ENCODE peak calls at places on chromosomes 7 and 10, in eight cellular contexts. P is right atrium auricular region; B is stomach; J is BE2C; S is CD8-positive, alpha-beta T cell; Q is astrocyte of the spinal cord; Y is hepatocyte; F is NB4. L is an unnamed sample.

GRCh38 chr10:114526497-114527238 is 122.4 kb upstream of the AFAP1L2 start:
- DNase-seq in P (peak), B (peak), J (peak), S (peak), Q (peak), Y (peak), F (peak), L (no peak)

GRCh38 chr10:111967547-111967946 is 216.0 kb downstream of the GPAM start:
- DNase-seq in P (no peak), B (no peak), J (no peak), S (no peak), Q (no peak), Y (no peak), F (no peak), L (no peak)

GRCh38 chr7:157678503-157678902 is 341.7 kb downstream of the DNAJB6 start:
- DNase-seq in P (no peak), B (no peak), J (no peak), S (no peak), Q (no peak), Y (no peak), F (peak), L (no peak)

GRCh38 chr7:122337011-122337410 is 32.5 kb upstream of the FEZF1 start:
- DNase-seq in P (no peak), B (no peak), J (no peak), S (no peak), Q (no peak), Y (no peak), F (no peak), L (no peak)

GRCh38 chr7:6231184-6231583 is 41.2 kb downstream of the CYTH3 start:
- DNase-seq in P (no peak), B (no peak), J (no peak), S (no peak), Q (no peak), Y (no peak), F (no peak), L (no peak)

GRCh38 chr10:72088879-72089585 is 681 bp upstream of the SPOCK2 start:
- DNase-seq in P (peak), B (no peak), J (peak), S (peak), Q (peak), Y (no peak), F (peak), L (no peak)

GRCh38 chr10:110989016-110989415 is 69.6 kb downstream of the SHOC2 start:
- DNase-seq in P (no peak), B (no peak), J (no peak), S (no peak), Q (peak), Y (no peak), F (no peak), L (peak)

GRCh38 chr10:35421553-35422178 is 85.4 kb downstream of the CCNY start:
- DNase-seq in P (no peak), B (no peak), J (peak), S (no peak), Q (peak), Y (peak), F (no peak), L (peak)

GRCh38 chr10:35126062-35126529 is 550 bp upstream of the CREM start:
- DNase-seq in P (no peak), B (no peak), J (no peak), S (no peak), Q (no peak), Y (no peak), F (no peak), L (no peak)

GRCh38 chr7:7707756-7708310 is 10.6 kb downstream of the RPA3 start:
- DNase-seq in P (no peak), B (no peak), J (no peak), S (no peak), Q (peak), Y (peak), F (no peak), L (peak)

GRCh38 chr7:12030116-12030515 is 181.0 kb upstream of the TMEM106B start:
- DNase-seq in P (no peak), B (no peak), J (no peak), S (no peak), Q (peak), Y (peak), F (no peak), L (peak)

GRCh38 chr10:68067508-68067907 is 7.6 kb downstream of the HERC4 start:
- DNase-seq in P (no peak), B (no peak), J (no peak), S (no peak), Q (no peak), Y (no peak), F (no peak), L (no peak)

GRCh38 chr10:52677087-52677486 is 95.5 kb downstream of the MBL2 start:
- DNase-seq in P (no peak), B (no peak), J (no peak), S (no peak), Q (no peak), Y (no peak), F (no peak), L (no peak)

GRCh38 chr7:101278461-101279292 is 33.8 kb upstream of the FIS1 start:
- DNase-seq in P (no peak), B (no peak), J (no peak), S (no peak), Q (no peak), Y (no peak), F (no peak), L (no peak)

GRCh38 chr7:44460325-44460724 is 30.1 kb downstream of the NUDCD3 start:
- DNase-seq in P (no peak), B (no peak), J (no peak), S (peak), Q (no peak), Y (no peak), F (peak), L (no peak)

GRCh38 chr7:18356195-18356645 is 139.3 kb upstream of the HDAC9 start:
- DNase-seq in P (no peak), B (no peak), J (no peak), S (no peak), Q (peak), Y (peak), F (peak), L (peak)

GRCh38 chr10:30436200-30436599 is 2.2 kb downstream of the MAP3K8 start:
- DNase-seq in P (no peak), B (peak), J (no peak), S (peak), Q (peak), Y (peak), F (peak), L (no peak)

GRCh38 chr10:3282341-3282740 is 109.8 kb upstream of the PITRM1 start:
- DNase-seq in P (no peak), B (no peak), J (no peak), S (no peak), Q (no peak), Y (no peak), F (no peak), L (no peak)

GRCh38 chr7:74606101-74606908 is 51.2 kb upstream of the GTF2I start:
- DNase-seq in P (no peak), B (peak), J (peak), S (peak), Q (no peak), Y (peak), F (peak), L (no peak)

GRCh38 chr10:69794673-69795072 is 7.0 kb upstream of the COL13A1 start:
- DNase-seq in P (no peak), B (no peak), J (no peak), S (no peak), Q (no peak), Y (no peak), F (no peak), L (no peak)

GRCh38 chr10:98414932-98415709 is at the start of gene PYROXD2:
- DNase-seq in P (peak), B (peak), J (peak), S (peak), Q (peak), Y (peak), F (peak), L (peak)

GRCh38 chr10:72272689-72273409 is 875 bp upstream of the DDIT4 start:
- DNase-seq in P (peak), B (peak), J (peak), S (peak), Q (peak), Y (peak), F (peak), L (peak)

GRCh38 chr10:115093776-115094361 is 704 bp downstream of the ATRNL1 start:
- DNase-seq in P (no peak), B (no peak), J (no peak), S (no peak), Q (no peak), Y (peak), F (no peak), L (no peak)

GRCh38 chr7:154871483-154871882 is 131.4 kb downstream of the PAXIP1 start:
- DNase-seq in P (no peak), B (no peak), J (peak), S (no peak), Q (no peak), Y (no peak), F (no peak), L (no peak)

GRCh38 chr10:49756641-49757040 is 5.5 kb downstream of the OGDHL start:
- DNase-seq in P (no peak), B (peak), J (no peak), S (no peak), Q (no peak), Y (no peak), F (no peak), L (no peak)

GRCh38 chr7:126856691-126857291 is 395.9 kb downstream of the GRM8 start:
- DNase-seq in P (no peak), B (no peak), J (no peak), S (no peak), Q (peak), Y (peak), F (peak), L (no peak)

GRCh38 chr7:66016131-66016461 is 34.1 kb upstream of the GUSB start:
- DNase-seq in P (no peak), B (no peak), J (no peak), S (no peak), Q (peak), Y (peak), F (no peak), L (peak)

GRCh38 chr10:3803884-3804741 is 19.1 kb upstream of the KLF6 start:
- DNase-seq in P (no peak), B (no peak), J (no peak), S (peak), Q (no peak), Y (no peak), F (peak), L (no peak)

GRCh38 chr10:128087884-128088695 is 38.1 kb downstream of the MKI67 start:
- DNase-seq in P (no peak), B (no peak), J (no peak), S (no peak), Q (no peak), Y (no peak), F (no peak), L (no peak)
- TF ChIP-seq CTCF in P (no peak), B (no peak), J (peak), S (no peak), Q (peak), Y (peak), F (peak), L (no peak)

GRCh38 chr10:101225846-101226361 is 3.4 kb downstream of the LBX1 start:
- DNase-seq in P (no peak), B (no peak), J (no peak), S (no peak), Q (no peak), Y (no peak), F (no peak), L (no peak)
- H3K4me3 ChIP-seq in P (no peak), B (peak), J (no peak), S (peak), Q (no peak), Y (no peak), F (no peak), L (no peak)

DNA sequence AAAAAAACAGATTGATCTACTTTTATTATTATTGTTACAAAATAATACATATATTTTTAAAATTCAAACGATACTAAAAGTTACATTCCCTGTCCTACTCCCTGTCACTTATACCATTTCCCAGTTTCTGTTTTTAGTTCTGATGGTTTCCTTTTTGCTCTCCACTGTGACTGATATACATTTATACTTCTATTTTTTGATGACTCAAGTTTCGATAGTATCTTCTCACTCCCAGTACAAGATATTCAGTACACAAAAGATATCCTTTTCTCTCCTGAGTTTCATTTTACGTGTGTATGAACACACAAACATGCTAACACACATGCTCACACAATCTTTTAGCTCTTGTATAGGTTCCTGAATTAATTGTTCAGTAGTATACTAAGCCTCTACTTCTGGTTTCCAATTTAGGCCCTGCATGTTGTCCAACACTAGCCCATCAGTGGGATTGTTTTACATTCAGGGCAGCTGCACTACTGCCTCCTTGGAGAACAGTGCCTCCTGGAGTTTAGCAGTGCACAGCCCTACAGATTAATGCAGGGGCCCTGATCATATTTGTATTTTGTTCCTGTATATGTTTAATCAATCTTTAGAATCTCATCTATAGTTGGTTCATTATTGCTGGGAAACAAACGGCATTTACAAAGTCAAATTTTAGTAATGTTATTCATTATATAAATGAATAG is 131.0 kb downstream of the TES start:
- DNase-seq in P (no peak), B (no peak), J (no peak), S (no peak), Q (no peak), Y (no peak), F (no peak), L (no peak)
- TF ChIP-seq CTCF in P (peak), B (no peak), J (no peak), S (no peak), Q (peak), Y (no peak), F (no peak), L (peak)

GRCh38 chr7:106112972-106113421 is 885 bp upstream of the SYPL1 start:
- DNase-seq in P (no peak), B (no peak), J (no peak), S (no peak), Q (no peak), Y (no peak), F (peak), L (no peak)
- H3K4me3 ChIP-seq in P (no peak), B (peak), J (peak), S (peak), Q (no peak), Y (peak), F (peak), L (no peak)